ENCODE peak calls at places on chromosomes 7 and 10, in five cellular contexts. L is brain microvascular endothelial cell, X is nephron progenitor cell, E is WTC11, M is activated B cell treated with CpG ODN at 0.5 μM for 24 hours. A is an unnamed sample.

GRCh38 chr7:2698581-2699288 is 10.7 kb downstream of the AMZ1 start:
- DNase-seq in L (no peak), M (peak), E (no peak), X (no peak), A (no peak)

GRCh38 chr7:19772323-19772722 is 1.1 kb downstream of the TMEM196 start:
- DNase-seq in L (no peak), X (peak), M (no peak), E (peak), A (no peak)

GRCh38 chr10:73469579-73469978 is 26.2 kb downstream of the PPP3CB start:
- DNase-seq in X (no peak), M (no peak), L (no peak), E (no peak), A (no peak)

GRCh38 chr7:16649196-16649595 is 3.2 kb downstream of the BZW2 start:
- DNase-seq in X (no peak), E (no peak), M (no peak), L (no peak), A (no peak)

GRCh38 chr7:16083931-16084330 is 337.4 kb downstream of the CRPPA start:
- DNase-seq in E (no peak), M (no peak), L (no peak), X (no peak), A (no peak)

GRCh38 chr10:123331438-123331837 is 177.2 kb downstream of the BUB3 start:
- DNase-seq in L (no peak), M (no peak), E (no peak), X (no peak), A (no peak)

GRCh38 chr10:557792-558328 is 131.6 kb downstream of the DIP2C start:
- DNase-seq in X (no peak), M (no peak), E (peak), L (no peak), A (no peak)

GRCh38 chr7:109456116-109456515 is 886.4 kb downstream of the DNAJB9 start:
- DNase-seq in E (peak), M (no peak), X (no peak), L (no peak), A (no peak)

GRCh38 chr10:84138478-84139125 is 707 bp upstream of the GHITM start:
- DNase-seq in X (no peak), E (no peak), M (no peak), L (no peak), A (no peak)

GRCh38 chr7:44155191-44156185 is 14.4 kb upstream of the MYL7 start:
- DNase-seq in E (no peak), X (no peak), M (peak), L (no peak), A (no peak)

GRCh38 chr10:62545667-62546066 is 171.5 kb downstream of the ZNF365 start:
- DNase-seq in L (peak), M (no peak), X (no peak), E (no peak), A (no peak)

GRCh38 chr7:12139421-12139820 is 71.7 kb upstream of the TMEM106B start:
- DNase-seq in E (no peak), M (no peak), L (no peak), X (no peak), A (no peak)

GRCh38 chr10:103510791-103511757 is 17.6 kb downstream of the NEURL1 start:
- DNase-seq in M (no peak), L (no peak), X (no peak), E (no peak), A (no peak)

GRCh38 chr10:25078659-25079429 is 62.4 kb downstream of the THNSL1 start:
- DNase-seq in X (no peak), L (no peak), E (no peak), M (no peak), A (no peak)

GRCh38 chr7:34841326-34841725 is 183.3 kb downstream of the NPSR1 start:
- DNase-seq in E (no peak), L (no peak), M (no peak), X (no peak), A (no peak)

GRCh38 chr7:70066844-70067243 is 468.6 kb downstream of the AUTS2 start:
- DNase-seq in M (no peak), E (no peak), L (no peak), X (no peak), A (no peak)

GRCh38 chr7:70072220-70072619 is 473.9 kb downstream of the AUTS2 start:
- DNase-seq in M (no peak), X (no peak), E (no peak), L (no peak), A (no peak)

GRCh38 chr7:70071786-70072185 is 473.5 kb downstream of the AUTS2 start:
- DNase-seq in L (no peak), E (no peak), X (no peak), M (no peak), A (no peak)

GRCh38 chr7:70069977-70070376 is 471.7 kb downstream of the AUTS2 start:
- DNase-seq in L (no peak), M (no peak), E (no peak), X (no peak), A (no peak)

GRCh38 chr7:70068531-70068930 is 470.3 kb downstream of the AUTS2 start:
- DNase-seq in L (no peak), E (no peak), X (no peak), M (no peak), A (no peak)
- TF ChIP-seq CTCF in L (no peak), E (no peak), X (no peak), M (no peak), A (no peak)

DNA sequence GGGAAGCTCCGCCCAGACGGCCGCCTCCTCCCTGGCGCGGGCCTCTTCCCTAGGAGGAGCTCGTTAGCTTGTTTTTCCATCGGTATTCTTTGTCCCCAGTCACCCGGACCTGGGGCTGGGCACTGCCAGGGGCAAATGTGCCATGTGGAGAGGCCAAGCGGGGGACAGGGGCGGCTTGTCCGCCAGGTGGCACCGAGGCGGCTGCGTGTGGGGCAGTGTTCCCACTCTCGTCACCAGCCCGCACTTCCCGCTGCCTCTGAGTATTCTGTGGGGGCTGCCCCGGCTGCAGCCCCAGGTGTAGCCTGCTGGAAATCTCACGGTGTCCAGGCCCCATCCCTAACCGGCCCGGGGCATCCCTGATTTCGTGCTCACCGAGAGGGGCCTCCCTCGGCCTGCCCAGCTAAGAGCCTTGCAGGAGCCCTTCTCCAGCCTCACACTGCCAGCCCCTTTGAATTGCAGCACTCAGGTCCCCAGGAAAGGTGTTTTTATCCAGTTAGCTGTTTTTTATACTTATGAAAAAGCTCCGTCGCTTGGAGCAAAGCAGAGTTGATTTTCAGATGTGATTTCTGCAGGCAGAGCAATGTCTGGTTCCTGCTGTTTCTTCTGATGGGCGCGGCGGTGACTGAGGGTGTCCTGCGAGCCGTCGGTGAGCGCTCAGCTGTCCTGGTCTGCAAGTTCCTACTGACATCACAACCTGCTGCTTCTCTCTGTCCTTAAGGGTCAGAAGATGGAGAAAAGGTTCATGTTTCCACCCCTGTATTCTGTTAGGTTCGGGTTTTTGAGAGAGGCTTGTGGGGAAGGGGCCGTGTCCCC is 109.8 kb upstream of the FAM20C start:
- DNase-seq in X (no peak), E (no peak), L (no peak), M (no peak), A (no peak)
- TF ChIP-seq CTCF in X (no peak), E (no peak), L (no peak), M (no peak), A (no peak)

GRCh38 chr7:24595671-24596418 is 22.6 kb downstream of the PALS2 start:
- DNase-seq in X (no peak), M (no peak), E (no peak), L (no peak), A (no peak)

GRCh38 chr7:24587853-24588252 is 14.6 kb downstream of the PALS2 start:
- DNase-seq in L (no peak), M (no peak), E (peak), X (peak), A (no peak)

GRCh38 chr7:24597014-24597413 is 23.8 kb downstream of the PALS2 start:
- DNase-seq in L (no peak), E (no peak), X (no peak), M (no peak), A (no peak)

GRCh38 chr7:24591152-24591551 is 17.9 kb downstream of the PALS2 start:
- DNase-seq in L (no peak), M (no peak), X (no peak), E (no peak), A (no peak)
- TF ChIP-seq CTCF in L (peak), M (no peak), X (no peak), E (no peak), A (no peak)

GRCh38 chr10:18308600-18308999 is 168.4 kb downstream of the CACNB2 start:
- DNase-seq in X (no peak), L (no peak), E (no peak), M (no peak), A (no peak)

GRCh38 chr10:18313146-18313542 is 172.9 kb downstream of the CACNB2 start:
- DNase-seq in X (no peak), M (no peak), L (no peak), E (no peak), A (no peak)

GRCh38 chr10:18313626-18314025 is 173.4 kb downstream of the CACNB2 start:
- DNase-seq in E (no peak), L (no peak), M (no peak), X (no peak), A (no peak)

GRCh38 chr10:18310761-18311160 is 170.5 kb downstream of the CACNB2 start:
- DNase-seq in E (no peak), L (no peak), M (no peak), X (no peak), A (no peak)

DNA sequence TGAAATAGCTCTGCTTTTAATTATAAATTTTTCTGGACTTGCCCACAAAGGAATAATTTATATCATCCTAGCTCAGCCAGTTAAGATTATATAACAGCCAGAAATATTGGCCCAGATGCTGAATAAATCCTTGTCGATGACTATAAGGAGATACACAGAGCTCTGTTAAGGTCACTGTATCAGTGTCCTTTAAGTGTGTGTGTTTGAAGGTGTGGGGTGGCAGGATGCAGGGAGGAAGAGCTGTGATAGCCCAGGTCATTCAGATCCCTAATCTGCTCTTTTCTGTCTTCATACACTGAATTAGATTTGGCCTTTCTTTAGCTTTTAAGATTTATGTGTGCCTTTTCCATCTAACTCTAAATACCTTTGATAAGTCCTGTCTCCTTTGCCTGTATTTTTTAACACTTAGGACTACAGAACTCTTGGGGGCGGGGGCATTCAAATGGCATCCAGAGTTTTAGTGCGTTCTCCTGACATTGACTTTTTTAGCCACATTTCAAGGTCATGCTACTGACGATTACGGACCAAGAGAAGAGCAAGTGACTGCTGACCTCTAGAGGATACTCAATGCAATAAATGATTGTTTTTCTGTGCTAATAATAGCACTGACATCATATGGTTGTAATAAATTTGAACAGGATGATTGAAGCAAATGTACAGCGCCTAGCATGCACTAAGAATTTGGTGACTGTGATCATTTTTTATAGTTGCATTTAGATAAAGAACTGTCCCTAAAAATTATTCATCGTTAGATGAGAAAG is 172.3 kb downstream of the CACNB2 start:
- DNase-seq in M (no peak), X (peak), L (peak), E (no peak), A (no peak)
- TF ChIP-seq CTCF in M (no peak), X (peak), L (peak), E (peak), A (no peak)

GRCh38 chr10:86523348-86523747 is 1.8 kb upstream of the WAPL start:
- DNase-seq in M (no peak), L (no peak), X (peak), E (no peak), A (no peak)
- TF ChIP-seq CTCF in M (no peak), L (peak), X (peak), E (no peak), A (no peak)

DNA sequence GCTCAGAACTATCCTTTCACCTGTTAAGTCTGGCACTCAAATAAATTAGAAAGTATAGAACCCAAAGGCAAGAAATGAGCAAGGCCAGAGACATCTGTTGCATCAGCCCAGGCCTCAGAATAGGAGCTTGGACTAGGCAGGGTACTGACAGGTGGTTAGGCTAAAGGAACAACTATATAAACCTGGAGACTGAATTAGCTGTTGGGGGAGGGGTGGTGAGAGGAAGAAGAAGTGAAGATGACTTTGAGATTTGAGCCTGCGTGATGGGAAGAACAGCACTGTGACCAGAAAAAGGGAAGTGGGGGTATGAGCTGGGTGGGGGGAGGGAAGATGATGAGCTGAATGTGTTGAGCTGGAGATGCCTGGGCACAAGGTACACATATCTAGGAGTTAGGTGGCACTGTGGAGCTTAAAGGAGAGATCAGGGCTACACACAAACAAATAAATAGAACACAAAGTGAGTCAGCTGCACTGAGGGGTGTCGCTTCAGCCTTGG is 244.7 kb downstream of the PTEN start:
- DNase-seq in M (no peak), E (no peak), X (no peak), L (no peak), A (no peak)
- TF ChIP-seq CTCF in M (no peak), E (no peak), X (no peak), L (no peak), A (no peak)